ENCODE peak calls at places on chromosomes 12 and 14, in five cellular contexts. Y is HepG2, B is endothelial cell of umbilical vein, F is HCT116, U is spleen. R is an unnamed sample.

GRCh38 chr12:3600039-3600720 is 109.2 kb downstream of the PRMT8 start:
- DNase-seq in U (peak; percentile 27), Y (no peak), F (no peak), B (no peak), R (no peak)

GRCh38 chr14:97251423-97252155 is 454.4 kb downstream of the VRK1 start:
- DNase-seq in Y (no peak), F (no peak), B (no peak), U (no peak), R (no peak)

GRCh38 chr14:59271734-59272133 is 83.3 kb downstream of the DAAM1 start:
- DNase-seq in B (no peak), Y (no peak), F (no peak), U (no peak), R (no peak)

GRCh38 chr12:82627799-82628198 is 58.9 kb upstream of the TMTC2 start:
- DNase-seq in B (peak; percentile 46), F (peak; percentile 26), U (no peak), Y (peak; percentile 21), R (no peak)

GRCh38 chr14:68792830-68793733 is at the start of gene ZFP36L1:
- DNase-seq in F (peak; percentile 95), Y (peak; percentile 89), U (peak; percentile 98), B (peak; percentile 97), R (peak; percentile 94)

GRCh38 chr12:78759387-78759786 is 105.2 kb upstream of the SYT1 start:
- DNase-seq in F (no peak), B (peak; percentile 75), Y (peak; percentile 1), U (no peak), R (no peak)

GRCh38 chr14:100679707-100680438 is 46.8 kb upstream of the DLK1 start:
- DNase-seq in F (no peak), Y (peak; percentile 83), B (no peak), U (peak; percentile 84), R (no peak)

GRCh38 chr14:100155881-100156645 is 3.4 kb downstream of the DEGS2 start:
- DNase-seq in B (no peak), U (no peak), F (no peak), Y (peak; percentile 37), R (peak; percentile 86)

GRCh38 chr12:10753066-10753465 is 29.9 kb upstream of the YBX3 start:
- DNase-seq in Y (no peak), B (no peak), U (no peak), F (no peak), R (no peak)

GRCh38 chr14:31568151-31568550 is 6.9 kb downstream of the NUBPL start:
- DNase-seq in B (peak; percentile 56), U (no peak), F (no peak), Y (no peak), R (no peak)

GRCh38 chr14:104892517-104893434 is 27.7 kb downstream of the CEP170B start:
- DNase-seq in Y (no peak), U (peak; percentile 63), F (no peak), B (no peak), R (peak; percentile 7)

GRCh38 chr12:125142601-125143000 is 77.4 kb downstream of the AACS start:
- DNase-seq in Y (no peak), F (no peak), B (no peak), U (no peak), R (no peak)

GRCh38 chr12:122374707-122375106 is 47.8 kb downstream of the CLIP1 start:
- DNase-seq in Y (no peak), U (no peak), F (no peak), B (no peak), R (no peak)
- TF ChIP-seq POLR2A in Y (no peak), U (no peak), F (no peak), B (no peak), R (no peak)

GRCh38 chr14:60355768-60356167 is 106.7 kb downstream of the PPM1A start:
- DNase-seq in Y (no peak), B (no peak), F (no peak), U (no peak), R (no peak)

GRCh38 chr14:60353410-60353809 is 104.4 kb downstream of the PPM1A start:
- DNase-seq in Y (no peak), B (no peak), U (no peak), F (no peak), R (no peak)

GRCh38 chr14:60357551-60357930 is 108.5 kb downstream of the PPM1A start:
- DNase-seq in F (no peak), U (no peak), B (no peak), Y (no peak), R (no peak)

GRCh38 chr14:60356921-60357550 is 108.0 kb downstream of the PPM1A start:
- DNase-seq in F (no peak), B (no peak), Y (no peak), U (no peak), R (no peak)
- H3K27ac ChIP-seq in F (no peak overlapping the region), B (no peak overlapping the region), Y (no peak overlapping the region), U (no peak overlapping the region), R (no peak overlapping the region)

GRCh38 chr14:52949249-52949648 is 1.6 kb downstream of the FERMT2 start:
- DNase-seq in F (no peak), B (peak; percentile 25), U (no peak), Y (no peak), R (no peak)

GRCh38 chr14:52950410-52950897 is 396 bp downstream of the FERMT2 start:
- DNase-seq in Y (peak; percentile 22), F (no peak), B (peak; percentile 71), U (peak; percentile 80), R (peak; percentile 38)

GRCh38 chr14:52950898-52951729 is at the start of gene FERMT2:
- DNase-seq in U (peak; percentile 84), F (peak; percentile 57), B (peak; percentile 87), Y (peak; percentile 79), R (peak; percentile 76)

GRCh38 chr14:52948836-52949235 is 2.0 kb downstream of the FERMT2 start:
- DNase-seq in Y (no peak), F (no peak), B (no peak), U (no peak), R (no peak)

DNA sequence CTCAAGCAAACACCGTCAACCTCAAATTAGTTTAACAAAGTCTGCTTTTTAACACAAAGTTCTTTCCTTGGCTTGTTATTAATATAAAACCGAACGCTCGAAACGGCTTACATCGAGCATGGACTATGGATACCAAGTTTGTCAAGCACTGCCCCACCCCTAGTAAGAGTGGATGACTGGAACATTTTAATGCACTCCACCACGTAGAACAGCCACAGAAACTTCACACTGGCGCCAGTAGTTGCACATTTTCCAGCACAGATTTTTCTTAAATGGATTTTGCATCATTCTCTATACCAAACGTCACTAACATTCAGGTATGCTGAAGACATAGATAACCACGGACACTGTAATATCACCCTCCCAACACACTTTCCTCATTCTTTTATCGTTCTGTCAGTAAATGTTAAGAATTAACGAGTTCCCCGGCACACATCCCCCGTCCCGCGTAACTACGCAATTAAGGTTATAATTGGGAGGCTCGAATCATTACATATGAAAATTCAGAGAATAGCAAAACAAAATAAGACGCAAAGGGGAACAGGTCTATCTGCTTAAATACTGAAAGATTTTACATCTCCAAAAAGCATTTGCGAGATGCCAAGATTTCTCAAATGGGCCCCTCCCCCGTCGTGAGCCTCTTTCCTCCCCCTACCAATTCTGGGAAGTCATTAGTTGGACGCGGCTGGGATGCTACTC is 990 bp downstream of the FERMT2 start:
- DNase-seq in Y (peak; percentile 44), U (no peak), B (peak; percentile 58), F (no peak), R (no peak)
- TF ChIP-seq POLR2AphosphoS5 in Y (no peak), U (no peak), B (no peak), F (no peak), R (peak; percentile 47)

DNA sequence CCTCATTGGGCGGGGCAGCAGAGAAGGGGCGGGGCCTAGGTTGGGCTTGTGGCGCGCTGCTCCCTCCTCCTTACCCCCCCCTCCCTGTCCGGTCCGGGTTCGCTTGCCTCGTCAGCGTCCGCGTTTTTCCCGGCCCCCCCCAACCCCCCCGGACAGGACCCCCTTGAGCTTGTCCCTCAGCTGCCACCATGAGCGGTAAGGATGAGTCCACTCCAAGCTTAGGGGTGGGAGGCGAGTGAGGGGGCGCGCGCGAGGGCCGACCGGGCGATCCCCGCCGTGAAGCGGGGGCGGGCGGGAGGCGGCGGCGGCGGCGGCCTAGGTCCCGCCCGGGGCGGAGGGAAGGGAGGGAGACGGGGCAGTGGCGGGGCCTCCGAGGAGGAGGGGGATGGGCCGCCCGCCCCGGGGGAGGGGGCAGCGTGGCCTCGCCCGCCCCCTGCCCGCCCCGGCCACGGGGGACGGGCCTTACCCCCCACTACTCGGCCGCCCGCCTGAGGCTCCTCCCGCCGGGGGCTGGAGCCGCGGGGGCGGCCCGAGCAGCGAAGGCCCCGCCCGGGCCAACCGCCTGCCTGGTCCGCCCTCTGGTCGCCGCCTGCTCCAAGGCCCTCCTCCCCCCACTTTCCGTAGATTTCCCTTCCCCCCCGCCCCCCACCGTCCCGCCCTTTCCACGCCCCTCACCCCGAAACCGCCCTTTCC is at the start of gene SP1:
- DNase-seq in F (peak; percentile 82), B (peak; percentile 88), Y (peak; percentile 76), U (peak; percentile 98), R (peak; percentile 94)
- TF ChIP-seq POLR2A in F (no peak), B (peak; percentile 50), Y (peak; percentile 26), U (peak; percentile 6), R (peak; percentile 15)

GRCh38 chr12:26150737-26151450 is 26.1 kb upstream of the BHLHE41 start:
- DNase-seq in U (no peak), Y (no peak), B (no peak), F (no peak), R (no peak)
- H3K27ac ChIP-seq in U (no peak overlapping the region), Y (no peak overlapping the region), B (no peak overlapping the region), F (no peak overlapping the region), R (no peak overlapping the region)

DNA sequence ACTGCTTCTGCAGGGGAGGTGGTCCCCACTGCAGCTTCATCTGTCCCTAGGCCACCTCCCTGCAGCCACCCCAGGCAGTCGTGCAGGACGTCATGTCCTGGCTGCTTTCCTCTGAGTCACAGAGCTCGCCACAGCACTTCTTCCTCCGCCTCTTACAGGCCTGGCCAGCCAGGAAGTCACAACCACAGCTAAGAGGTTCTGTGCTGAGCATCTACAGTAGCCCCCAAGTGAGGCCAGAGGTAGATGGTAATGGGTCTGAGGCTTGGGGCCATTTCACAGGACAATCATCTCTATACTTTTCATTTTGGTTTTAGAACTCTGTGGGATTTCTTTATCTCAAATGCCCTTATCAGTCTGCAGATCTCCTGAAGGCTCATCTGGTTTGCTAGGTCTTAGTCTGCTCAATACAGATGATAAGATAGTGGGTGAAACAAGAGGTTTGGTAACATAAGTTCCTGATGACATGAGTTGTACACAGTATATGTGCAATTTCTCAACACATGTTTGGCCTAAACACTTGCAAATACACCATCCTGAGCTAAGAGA is 106.4 kb downstream of the ARF6 start:
- DNase-seq in F (peak; percentile 71), U (peak; percentile 95), Y (no peak), B (peak; percentile 76), R (peak; percentile 89)
- TF ChIP-seq POLR2AphosphoS5 in F (peak; percentile 87), U (peak; percentile 93), Y (no peak), B (peak; percentile 58), R (peak; percentile 89)

R was measured in transverse colon.